ENCODE peak calls at places on chromosomes 5 and 9, in six cellular contexts. C is activated gamma-delta T cell treated with Interleukin-2 at 50 U/mL for 16 hours, N is fibroblast of the aortic adventitia, Q is EL, J is T-cell, Y is aorta. R is an unnamed sample.

GRCh38 chr5:31811210-31811609 is 172.3 kb downstream of the PDZD2 start:
- DNase-seq in Y (no peak), Q (peak; percentile 92), C (no peak), N (peak; percentile 95), J (no peak), R (peak; percentile 93)

GRCh38 chr5:78985407-78986223 is 505 bp upstream of the ARSB start:
- DNase-seq in Q (peak; percentile 62), J (peak; percentile 8), C (peak; percentile 30), N (peak; percentile 45), Y (peak; percentile 74), R (peak; percentile 75)

GRCh38 chr5:130868186-130868821 is 296.8 kb downstream of the HINT1 start:
- DNase-seq in N (peak; percentile 9), C (no peak), Q (peak; percentile 3), J (no peak), Y (no peak), R (peak; percentile 5)

GRCh38 chr9:86452194-86452828 is 98.1 kb upstream of the TUT7 start:
- DNase-seq in J (no peak), Q (no peak), Y (no peak), C (no peak), N (peak; percentile 9), R (peak; percentile 13)

GRCh38 chr9:130451509-130452388 is 7.0 kb downstream of the ASS1 start:
- DNase-seq in N (peak; percentile 97), Y (peak; percentile 96), Q (peak; percentile 96), C (no peak), J (no peak), R (peak; percentile 98)

GRCh38 chr5:139839416-139839815 is 43.8 kb downstream of the PSD2 start:
- DNase-seq in N (no peak), Q (no peak), J (no peak), Y (peak; percentile 63), C (no peak), R (no peak)

GRCh38 chr5:134906811-134907210 is 1.9 kb downstream of the PCBD2 start:
- DNase-seq in N (no peak), Q (no peak), Y (no peak), C (no peak), J (no peak), R (no peak)

GRCh38 chr9:11500780-11501179 is 888.0 kb upstream of the PTPRD start:
- DNase-seq in J (no peak), Y (no peak), Q (no peak), C (no peak), N (no peak), R (no peak)

GRCh38 chr5:14167211-14167845 is 24.2 kb downstream of the TRIO start:
- DNase-seq in Y (no peak), C (no peak), N (no peak), Q (peak; percentile 78), J (no peak), R (peak; percentile 80)

GRCh38 chr5:6371079-6371810 is 7.1 kb downstream of the MED10 start:
- DNase-seq in J (no peak), C (no peak), Q (no peak), N (no peak), Y (no peak), R (no peak)

GRCh38 chr5:5638193-5638592 is 215.7 kb downstream of the ICE1 start:
- DNase-seq in J (no peak), Y (no peak), Q (no peak), N (no peak), C (no peak), R (no peak)

GRCh38 chr9:120970249-120970648 is 43.7 kb upstream of the TRAF1 start:
- DNase-seq in J (no peak), C (no peak), Y (no peak), Q (no peak), N (peak; percentile 19), R (peak; percentile 4)

GRCh38 chr5:90142531-90142930 is 267.0 kb downstream of the CETN3 start:
- DNase-seq in C (no peak), J (no peak), N (no peak), Y (no peak), Q (no peak), R (no peak)

GRCh38 chr5:80988419-80988925 is 28.3 kb downstream of the RASGRF2 start:
- DNase-seq in N (no peak), Q (no peak), J (no peak), Y (no peak), C (no peak), R (no peak)

R was measured in GM23248.